ENCODE peak calls at places on chromosomes 4 and X, in eight cellular contexts. One of them, this sample, is unnamed.

GRCh38 chrX:72495041-72495440 is 77.6 kb downstream of the HDAC8 start:
- DNase-seq in HL-60: no peak
- DNase-seq in Panc1: no peak
- DNase-seq in SK-N-SH: peak; percentile 27
- DNase-seq in transverse colon: no peak
- DNase-seq in HCT116: no peak
- DNase-seq in GM23338: no peak
- DNase-seq in breast epithelium: no peak
- DNase-seq in this sample: no peak

GRCh38 chrX:17613979-17614572 is 123.2 kb upstream of the SCML1 start:
- DNase-seq in HL-60: no peak
- DNase-seq in Panc1: no peak
- DNase-seq in SK-N-SH: no peak
- DNase-seq in transverse colon: no peak
- DNase-seq in HCT116: no peak
- DNase-seq in GM23338: no peak
- DNase-seq in breast epithelium: no peak
- DNase-seq in this sample: no peak

GRCh38 chrX:46770817-46771163 is 11.9 kb upstream of the SLC9A7 start:
- DNase-seq in HL-60: no peak
- DNase-seq in Panc1: no peak
- DNase-seq in SK-N-SH: no peak
- DNase-seq in transverse colon: no peak
- DNase-seq in HCT116: no peak
- DNase-seq in GM23338: no peak
- DNase-seq in breast epithelium: no peak
- DNase-seq in this sample: no peak

GRCh38 chr4:125323547-125324100 is 8.9 kb downstream of the FAT4 start:
- DNase-seq in HL-60: no peak
- DNase-seq in Panc1: no peak
- DNase-seq in SK-N-SH: no peak
- DNase-seq in transverse colon: no peak
- DNase-seq in HCT116: no peak
- DNase-seq in GM23338: no peak
- DNase-seq in breast epithelium: no peak
- DNase-seq in this sample: no peak

GRCh38 chr4:76584235-76585152 is 149.5 kb downstream of the SHROOM3 start:
- DNase-seq in HL-60: no peak
- DNase-seq in Panc1: no peak
- DNase-seq in SK-N-SH: no peak
- DNase-seq in transverse colon: no peak
- DNase-seq in HCT116: no peak
- DNase-seq in GM23338: no peak
- DNase-seq in breast epithelium: no peak
- DNase-seq in this sample: no peak

GRCh38 chr4:56506110-56506705 is 617 bp downstream of the ARL9 start:
- DNase-seq in HL-60: no peak
- DNase-seq in Panc1: no peak
- DNase-seq in SK-N-SH: peak; percentile 10
- DNase-seq in transverse colon: no peak
- DNase-seq in HCT116: no peak
- DNase-seq in GM23338: peak; percentile 53
- DNase-seq in breast epithelium: no peak
- DNase-seq in this sample: no peak

GRCh38 chr4:182201871-182202270 is 41.3 kb upstream of the TENM3 start:
- DNase-seq in HL-60: no peak
- DNase-seq in Panc1: no peak
- DNase-seq in SK-N-SH: no peak
- DNase-seq in transverse colon: no peak
- DNase-seq in HCT116: no peak
- DNase-seq in GM23338: no peak
- DNase-seq in breast epithelium: no peak
- DNase-seq in this sample: no peak

GRCh38 chr4:142815834-142816233 is 30.3 kb downstream of the INPP4B start:
- DNase-seq in HL-60: no peak
- DNase-seq in Panc1: no peak
- DNase-seq in SK-N-SH: no peak
- DNase-seq in transverse colon: no peak
- DNase-seq in HCT116: peak; percentile 13
- DNase-seq in GM23338: no peak
- DNase-seq in breast epithelium: no peak
- DNase-seq in this sample: no peak

GRCh38 chr4:145176641-145177432 is 3.6 kb downstream of the OTUD4 start:
- DNase-seq in HL-60: no peak
- DNase-seq in Panc1: no peak
- DNase-seq in SK-N-SH: no peak
- DNase-seq in transverse colon: no peak
- DNase-seq in HCT116: no peak
- DNase-seq in GM23338: no peak
- DNase-seq in breast epithelium: no peak
- DNase-seq in this sample: no peak

GRCh38 chr4:121736735-121737351 is 28.1 kb downstream of the SMIM43 start:
- DNase-seq in HL-60: no peak
- DNase-seq in Panc1: no peak
- DNase-seq in SK-N-SH: peak; percentile 45
- DNase-seq in transverse colon: no peak
- DNase-seq in HCT116: peak; percentile 54
- DNase-seq in GM23338: peak; percentile 76
- DNase-seq in breast epithelium: no peak
- DNase-seq in this sample: no peak

GRCh38 chr4:19944806-19945205 is 306.9 kb upstream of the SLIT2 start:
- DNase-seq in HL-60: no peak
- DNase-seq in Panc1: no peak
- DNase-seq in SK-N-SH: peak; percentile 44
- DNase-seq in transverse colon: no peak
- DNase-seq in HCT116: no peak
- DNase-seq in GM23338: peak; percentile 11
- DNase-seq in breast epithelium: no peak
- DNase-seq in this sample: no peak

GRCh38 chr4:153486281-153487151 is 20.4 kb downstream of the TMEM131L start:
- DNase-seq in HL-60: no peak
- DNase-seq in Panc1: peak; percentile 53
- DNase-seq in SK-N-SH: no peak
- DNase-seq in transverse colon: no peak
- DNase-seq in HCT116: peak; percentile 74
- DNase-seq in GM23338: peak; percentile 58
- DNase-seq in breast epithelium: peak; percentile 85
- DNase-seq in this sample: no peak

GRCh38 chr4:7187297-7187592 is 5.1 kb upstream of the SORCS2 start:
- DNase-seq in HL-60: no peak
- DNase-seq in Panc1: no peak
- DNase-seq in SK-N-SH: no peak
- DNase-seq in transverse colon: no peak
- DNase-seq in HCT116: no peak
- DNase-seq in GM23338: no peak
- DNase-seq in breast epithelium: no peak
- DNase-seq in this sample: no peak

GRCh38 chr4:16237715-16238114 is 11.4 kb upstream of the TAPT1 start:
- DNase-seq in HL-60: peak; percentile 90
- DNase-seq in Panc1: no peak
- DNase-seq in SK-N-SH: no peak
- DNase-seq in transverse colon: no peak
- DNase-seq in HCT116: no peak
- DNase-seq in GM23338: no peak
- DNase-seq in breast epithelium: no peak
- DNase-seq in this sample: no peak

GRCh38 chr4:163679189-163679588 is 184.7 kb downstream of the TMA16 start:
- DNase-seq in HL-60: no peak
- DNase-seq in Panc1: no peak
- DNase-seq in SK-N-SH: peak; percentile 5
- DNase-seq in transverse colon: no peak
- DNase-seq in HCT116: no peak
- DNase-seq in GM23338: peak; percentile 19
- DNase-seq in breast epithelium: no peak
- DNase-seq in this sample: peak; percentile 9

GRCh38 chr4:142440093-142440492 is 406.0 kb downstream of the INPP4B start:
- DNase-seq in HL-60: no peak
- DNase-seq in Panc1: no peak
- DNase-seq in SK-N-SH: no peak
- DNase-seq in transverse colon: no peak
- DNase-seq in HCT116: no peak
- DNase-seq in GM23338: no peak
- DNase-seq in breast epithelium: no peak
- DNase-seq in this sample: no peak

GRCh38 chr4:8157496-8157895 is 1.1 kb downstream of the ABLIM2 start:
- DNase-seq in HL-60: no peak
- DNase-seq in Panc1: no peak
- DNase-seq in SK-N-SH: no peak
- DNase-seq in transverse colon: no peak
- DNase-seq in HCT116: no peak
- DNase-seq in GM23338: peak; percentile 44
- DNase-seq in breast epithelium: no peak
- DNase-seq in this sample: no peak

GRCh38 chr4:125334936-125335335 is 20.2 kb downstream of the FAT4 start:
- DNase-seq in HL-60: no peak
- DNase-seq in Panc1: no peak
- DNase-seq in SK-N-SH: no peak
- DNase-seq in transverse colon: no peak
- DNase-seq in HCT116: no peak
- DNase-seq in GM23338: no peak
- DNase-seq in breast epithelium: no peak
- DNase-seq in this sample: no peak

GRCh38 chrX:135914404-135914803 is 20.9 kb downstream of the SAGE1 start:
- DNase-seq in HL-60: no peak
- DNase-seq in Panc1: no peak
- DNase-seq in SK-N-SH: no peak
- DNase-seq in transverse colon: no peak
- DNase-seq in HCT116: no peak
- DNase-seq in GM23338: no peak
- DNase-seq in breast epithelium: no peak
- DNase-seq in this sample: no peak

GRCh38 chrX:31319586-31319985 is 247.7 kb upstream of the FTHL17 start:
- DNase-seq in HL-60: no peak
- DNase-seq in Panc1: no peak
- DNase-seq in SK-N-SH: no peak
- DNase-seq in transverse colon: no peak
- DNase-seq in HCT116: no peak
- DNase-seq in GM23338: no peak
- DNase-seq in breast epithelium: no peak
- DNase-seq in this sample: no peak

GRCh38 chrX:18010251-18010650 is 149.2 kb upstream of the RAI2 start:
- DNase-seq in HL-60: no peak
- DNase-seq in Panc1: no peak
- DNase-seq in SK-N-SH: no peak
- DNase-seq in transverse colon: no peak
- DNase-seq in HCT116: no peak
- DNase-seq in GM23338: no peak
- DNase-seq in breast epithelium: no peak
- DNase-seq in this sample: no peak

GRCh38 chrX:150200820-150201287 is 162.3 kb upstream of the MAMLD1 start:
- DNase-seq in HL-60: peak; percentile 76
- DNase-seq in Panc1: peak; percentile 92
- DNase-seq in SK-N-SH: peak; percentile 26
- DNase-seq in transverse colon: peak; percentile 20
- DNase-seq in HCT116: peak; percentile 80
- DNase-seq in GM23338: no peak
- DNase-seq in breast epithelium: peak; percentile 65
- DNase-seq in this sample: peak; percentile 42

GRCh38 chr4:36244257-36245084 is at the start of gene ARAP2:
- DNase-seq in HL-60: no peak
- DNase-seq in Panc1: no peak
- DNase-seq in SK-N-SH: peak; percentile 19
- DNase-seq in transverse colon: peak; percentile 67
- DNase-seq in HCT116: peak; percentile 61
- DNase-seq in GM23338: peak; percentile 74
- DNase-seq in breast epithelium: peak; percentile 53
- DNase-seq in this sample: peak; percentile 60

GRCh38 chrX:138487866-138488265 is 223.7 kb downstream of the FGF13 start:
- DNase-seq in HL-60: no peak
- DNase-seq in Panc1: no peak
- DNase-seq in SK-N-SH: no peak
- DNase-seq in transverse colon: no peak
- DNase-seq in HCT116: no peak
- DNase-seq in GM23338: no peak
- DNase-seq in breast epithelium: no peak
- DNase-seq in this sample: no peak

GRCh38 chr4:95394733-95395306 is 154.0 kb downstream of the UNC5C start:
- DNase-seq in HL-60: no peak
- DNase-seq in Panc1: no peak
- DNase-seq in SK-N-SH: no peak
- DNase-seq in transverse colon: no peak
- DNase-seq in HCT116: no peak
- DNase-seq in GM23338: no peak
- DNase-seq in breast epithelium: no peak
- DNase-seq in this sample: no peak

GRCh38 chr4:973431-974397 is at the start of gene DGKQ:
- DNase-seq in HL-60: peak; percentile 79
- DNase-seq in Panc1: no peak
- DNase-seq in SK-N-SH: peak; percentile 100
- DNase-seq in transverse colon: peak; percentile 91
- DNase-seq in HCT116: no peak
- DNase-seq in GM23338: peak; percentile 74
- DNase-seq in breast epithelium: peak; percentile 81
- DNase-seq in this sample: peak; percentile 97
- TF ChIP-seq POLR2AphosphoS5 in HL-60: no peak
- TF ChIP-seq POLR2AphosphoS5 in Panc1: no peak
- TF ChIP-seq POLR2AphosphoS5 in SK-N-SH: peak; percentile 62
- TF ChIP-seq POLR2AphosphoS5 in transverse colon: peak; percentile 60
- TF ChIP-seq POLR2AphosphoS5 in HCT116: peak; percentile 60
- TF ChIP-seq POLR2AphosphoS5 in GM23338: peak; percentile 40
- TF ChIP-seq POLR2AphosphoS5 in breast epithelium: no peak
- TF ChIP-seq POLR2AphosphoS5 in this sample: no peak

GRCh38 chr4:83917572-83917971 is 381.7 kb downstream of the GPAT3 start:
- DNase-seq in HL-60: peak; percentile 24
- DNase-seq in Panc1: no peak
- DNase-seq in SK-N-SH: no peak
- DNase-seq in transverse colon: no peak
- DNase-seq in HCT116: no peak
- DNase-seq in GM23338: peak; percentile 21
- DNase-seq in breast epithelium: no peak
- DNase-seq in this sample: no peak
- TF ChIP-seq POLR2AphosphoS5 in HL-60: no peak
- TF ChIP-seq POLR2AphosphoS5 in Panc1: no peak
- TF ChIP-seq POLR2AphosphoS5 in SK-N-SH: no peak
- TF ChIP-seq POLR2AphosphoS5 in transverse colon: no peak
- TF ChIP-seq POLR2AphosphoS5 in HCT116: no peak
- TF ChIP-seq POLR2AphosphoS5 in GM23338: no peak
- TF ChIP-seq POLR2AphosphoS5 in breast epithelium: no peak
- TF ChIP-seq POLR2AphosphoS5 in this sample: no peak

DNA sequence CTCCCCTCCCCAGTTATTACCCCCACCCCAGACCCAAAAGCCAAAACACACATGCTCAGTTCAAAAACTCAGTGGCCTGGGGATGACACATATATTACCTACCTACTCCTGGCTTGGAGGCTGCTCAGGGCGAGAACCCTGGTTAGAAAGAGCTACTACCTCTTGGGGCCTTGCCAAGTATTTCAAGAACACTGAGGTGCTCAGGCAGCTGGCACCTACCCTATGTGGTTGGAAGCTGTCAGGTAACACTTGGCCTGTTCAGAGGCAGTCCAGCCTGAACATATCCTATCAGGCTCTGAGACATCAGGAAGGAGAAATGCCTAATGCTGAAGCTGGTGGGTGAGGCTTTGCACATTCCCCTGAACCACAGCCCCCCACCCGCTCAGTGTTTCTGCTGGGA is 4.9 kb downstream of the BCAP31 start:
- DNase-seq in HL-60: no peak
- DNase-seq in Panc1: no peak
- DNase-seq in SK-N-SH: no peak
- DNase-seq in transverse colon: no peak
- DNase-seq in HCT116: no peak
- DNase-seq in GM23338: no peak
- DNase-seq in breast epithelium: no peak
- DNase-seq in this sample: no peak
- TF ChIP-seq POLR2AphosphoS5 in HL-60: no peak
- TF ChIP-seq POLR2AphosphoS5 in Panc1: no peak
- TF ChIP-seq POLR2AphosphoS5 in SK-N-SH: no peak
- TF ChIP-seq POLR2AphosphoS5 in transverse colon: no peak
- TF ChIP-seq POLR2AphosphoS5 in HCT116: no peak
- TF ChIP-seq POLR2AphosphoS5 in GM23338: no peak
- TF ChIP-seq POLR2AphosphoS5 in breast epithelium: no peak
- TF ChIP-seq POLR2AphosphoS5 in this sample: no peak

GRCh38 chr4:173699841-173700475 is 169.9 kb upstream of the HAND2 start:
- DNase-seq in HL-60: no peak
- DNase-seq in Panc1: no peak
- DNase-seq in SK-N-SH: no peak
- DNase-seq in transverse colon: no peak
- DNase-seq in HCT116: no peak
- DNase-seq in GM23338: no peak
- DNase-seq in breast epithelium: no peak
- DNase-seq in this sample: no peak
- TF ChIP-seq POLR2AphosphoS5 in HL-60: no peak
- TF ChIP-seq POLR2AphosphoS5 in Panc1: no peak
- TF ChIP-seq POLR2AphosphoS5 in SK-N-SH: no peak
- TF ChIP-seq POLR2AphosphoS5 in transverse colon: no peak
- TF ChIP-seq POLR2AphosphoS5 in HCT116: no peak
- TF ChIP-seq POLR2AphosphoS5 in GM23338: no peak
- TF ChIP-seq POLR2AphosphoS5 in breast epithelium: no peak
- TF ChIP-seq POLR2AphosphoS5 in this sample: no peak

This sample was measured in GM12892.